ENCODE peak calls at places on chromosomes 4 and X, in nine cellular contexts. Y is EH; W is choroid plexus epithelial cell; K is AG20443; U is LoVo; T is non-pigmented ciliary epithelial cell; P is HFF-Myc; J is NB4; C is natural killer cell treated with Interleukin-12 subunit alpha and Interleukin-12 subunit beta and Interleukin-15 and Interleukin-18, amount 100 ng/mL, for 72 hours. L is an unnamed sample.

GRCh38 chr4:105536601-105537000 is 15.8 kb upstream of the ARHGEF38 start:
- DNase-seq in U (no peak), P (no peak), J (no peak), T (no peak), W (no peak), C (no peak), K (no peak), Y (no peak), L (no peak)

GRCh38 chrX:40496728-40497127 is 84.0 kb upstream of the ATP6AP2 start:
- DNase-seq in Y (no peak), W (peak; percentile 64), T (no peak), C (no peak), U (no peak), P (no peak), K (peak; percentile 25), J (no peak), L (no peak)

GRCh38 chrX:9765737-9766098 is at the start of gene GPR143:
- DNase-seq in C (no peak), P (no peak), U (no peak), Y (no peak), K (no peak), T (no peak), J (no peak), W (no peak), L (no peak)

GRCh38 chr4:29326816-29327215 is 1393.4 kb upstream of the PCDH7 start:
- DNase-seq in J (no peak), Y (no peak), T (no peak), C (no peak), W (peak; percentile 4), K (no peak), U (no peak), P (no peak), L (no peak)

GRCh38 chr4:78634011-78634664 is 82.6 kb downstream of the ANXA3 start:
- DNase-seq in C (no peak), U (no peak), P (no peak), J (no peak), K (peak; percentile 61), Y (peak; percentile 51), T (no peak), W (no peak), L (no peak)

GRCh38 chrX:30643313-30643821 is 9.9 kb upstream of the GK start:
- DNase-seq in C (no peak), T (peak; percentile 40), U (no peak), K (peak; percentile 43), P (no peak), J (peak; percentile 81), Y (peak; percentile 37), W (peak; percentile 92), L (no peak)

GRCh38 chr4:107950746-107951540 is 19.6 kb downstream of the CYP2U1 start:
- DNase-seq in W (peak; percentile 6), Y (peak; percentile 33), U (no peak), T (no peak), K (peak; percentile 22), J (no peak), C (no peak), P (no peak), L (no peak)

GRCh38 chr4:38601244-38601915 is 62.6 kb upstream of the KLF3 start:
- DNase-seq in J (peak; percentile 67), Y (peak; percentile 45), T (peak; percentile 30), C (peak; percentile 65), W (peak; percentile 85), U (no peak), K (no peak), P (no peak), L (peak; percentile 25)

GRCh38 chr4:6658635-6659075 is 18.2 kb downstream of the MRFAP1 start:
- DNase-seq in W (peak; percentile 54), T (no peak), K (peak; percentile 62), U (no peak), Y (peak; percentile 52), J (no peak), C (peak; percentile 84), P (no peak), L (no peak)

GRCh38 chrX:68416592-68416991 is 16.7 kb downstream of the OPHN1 start:
- DNase-seq in U (peak; percentile 3), P (no peak), W (peak; percentile 20), J (no peak), T (no peak), K (no peak), C (no peak), Y (no peak), L (peak; percentile 84)

GRCh38 chr4:138241281-138242075 is 671 bp downstream of the SLC7A11 start:
- DNase-seq in T (no peak), J (peak; percentile 44), P (no peak), W (peak; percentile 46), U (peak; percentile 33), Y (peak; percentile 84), K (peak; percentile 34), C (no peak), L (peak; percentile 54)

GRCh38 chrX:63513825-63514574 is 162.9 kb upstream of the SPIN4 start:
- DNase-seq in J (no peak), U (no peak), K (peak; percentile 57), P (peak; percentile 20), W (peak; percentile 77), Y (peak; percentile 83), C (no peak), T (peak; percentile 14), L (peak; percentile 2)

GRCh38 chrX:124328765-124329164 is 3.7 kb upstream of the TEX13D start:
- DNase-seq in T (no peak), U (no peak), J (no peak), K (peak; percentile 18), C (no peak), Y (no peak), W (no peak), P (no peak), L (peak; percentile 29)

GRCh38 chr4:3253808-3254207 is 4.8 kb downstream of the MSANTD1 start:
- DNase-seq in W (no peak), J (no peak), U (no peak), Y (no peak), K (no peak), C (peak; percentile 47), P (no peak), T (no peak), L (no peak)

GRCh38 chr4:151983854-151984253 is 223.0 kb upstream of the GATB start:
- DNase-seq in W (peak; percentile 1), P (no peak), C (no peak), U (no peak), T (no peak), J (no peak), Y (no peak), K (no peak), L (peak; percentile 37)

GRCh38 chrX:13398073-13398823 is 78.4 kb upstream of the ATXN3L start:
- DNase-seq in U (peak; percentile 85), W (peak; percentile 98), C (peak; percentile 75), K (peak; percentile 81), P (peak; percentile 93), J (peak; percentile 26), Y (peak; percentile 99), T (peak; percentile 96), L (peak; percentile 99)

GRCh38 chr4:152892985-152893384 is 43.1 kb upstream of the FHDC1 start:
- DNase-seq in C (no peak), J (no peak), U (no peak), W (no peak), P (no peak), K (no peak), Y (no peak), T (no peak), L (no peak)

GRCh38 chr4:86497131-86497530 is 97.0 kb upstream of the PTPN13 start:
- DNase-seq in C (no peak), P (no peak), U (no peak), T (no peak), Y (peak; percentile 48), K (peak; percentile 18), J (no peak), W (no peak), L (peak; percentile 71)

GRCh38 chrX:118679290-118679689 is 48.1 kb upstream of the IL13RA1 start:
- DNase-seq in J (no peak), Y (peak; percentile 3), C (no peak), T (no peak), K (no peak), P (no peak), U (no peak), W (no peak), L (peak; percentile 11)

GRCh38 chr4:47312170-47312569 is 151.3 kb downstream of the COMMD8 start:
- DNase-seq in Y (no peak), P (no peak), J (no peak), U (no peak), W (no peak), C (no peak), K (no peak), T (no peak), L (no peak)

GRCh38 chr4:138953962-138954371 is 61.6 kb upstream of the NOCT start:
- DNase-seq in U (no peak), C (no peak), T (peak; percentile 91), J (no peak), P (peak; percentile 31), W (peak; percentile 94), K (peak; percentile 83), Y (peak; percentile 98), L (peak; percentile 76)

GRCh38 chrX:153635388-153635787 is 11.6 kb upstream of the DUSP9 start:
- DNase-seq in K (no peak), J (no peak), T (no peak), C (peak; percentile 48), P (no peak), Y (no peak), U (no peak), W (no peak), L (no peak)

GRCh38 chr4:44996276-44996845 is 270.0 kb upstream of the GNPDA2 start:
- DNase-seq in K (no peak), J (no peak), T (no peak), U (no peak), C (no peak), P (no peak), W (no peak), Y (no peak), L (no peak)

GRCh38 chr4:102815981-102816380 is 11.4 kb downstream of the UBE2D3 start:
- DNase-seq in J (no peak), Y (peak; percentile 94), P (peak; percentile 75), W (peak; percentile 81), U (peak; percentile 39), T (peak; percentile 73), C (no peak), K (peak; percentile 71), L (peak; percentile 89)

GRCh38 chrX:76454456-76454927 is 27.0 kb downstream of the MAGEE1 start:
- DNase-seq in Y (peak; percentile 33), T (no peak), J (peak; percentile 33), C (no peak), P (no peak), U (peak; percentile 4), K (peak; percentile 21), W (peak; percentile 17), L (peak; percentile 0)

GRCh38 chrX:129577473-129577872 is 37.4 kb downstream of the OCRL start:
- DNase-seq in K (peak; percentile 80), Y (peak; percentile 81), U (no peak), P (peak; percentile 20), T (peak; percentile 55), W (peak; percentile 89), C (no peak), J (no peak), L (peak; percentile 86)

GRCh38 chr4:159142985-159143384 is 40.1 kb downstream of the RAPGEF2 start:
- DNase-seq in W (no peak), U (no peak), C (no peak), Y (no peak), K (no peak), P (no peak), J (no peak), T (no peak), L (no peak)

GRCh38 chrX:71815121-71815905 is 52.2 kb downstream of the CXorf49B start:
- DNase-seq in P (no peak), T (no peak), C (no peak), Y (no peak), U (no peak), K (no peak), W (no peak), J (no peak), L (no peak)

GRCh38 chr4:78665216-78665615 is 110.9 kb upstream of the BMP2K start:
- DNase-seq in U (no peak), C (no peak), Y (no peak), W (no peak), P (no peak), K (no peak), T (no peak), J (no peak), L (no peak)

GRCh38 chrX:151181088-151181487 is 4.7 kb downstream of the GPR50 start:
- DNase-seq in Y (no peak), P (no peak), K (no peak), U (no peak), W (no peak), T (no peak), C (no peak), J (no peak), L (no peak)

GRCh38 chrX:43860646-43861370 is 21.4 kb downstream of the MAOB start:
- DNase-seq in Y (peak; percentile 3), T (no peak), U (no peak), C (no peak), J (no peak), W (peak; percentile 57), P (no peak), K (no peak), L (peak; percentile 86)

L was measured in M059J.